ENCODE peak calls at places on chromosomes 1 and 21, in four cellular contexts. One of them, this sample, is unnamed.

GRCh38 chr1:20233866-20234265 is 47.5 kb upstream of the PLA2G2C start:
- DNase-seq in A549: no peak
- DNase-seq in stimulated activated CD4-positive, alpha-beta T cell treated with anti-CD3 and anti-CD28 coated beads, Interleukin-12 subunit alpha, Interleukin-12 subunit beta, amount 100 ng/mL, for 4 hours: no peak
- DNase-seq in hypothalamus: peak; percentile 21
- DNase-seq in this sample: no peak

GRCh38 chr21:22345624-22346023 is 1347.4 kb downstream of the NCAM2 start:
- DNase-seq in A549: no peak
- DNase-seq in stimulated activated CD4-positive, alpha-beta T cell treated with anti-CD3 and anti-CD28 coated beads, Interleukin-12 subunit alpha, Interleukin-12 subunit beta, amount 100 ng/mL, for 4 hours: no peak
- DNase-seq in hypothalamus: no peak
- DNase-seq in this sample: no peak

GRCh38 chr1:36369061-36369470 is 16.7 kb downstream of the STK40 start:
- DNase-seq in A549: peak; percentile 52
- DNase-seq in stimulated activated CD4-positive, alpha-beta T cell treated with anti-CD3 and anti-CD28 coated beads, Interleukin-12 subunit alpha, Interleukin-12 subunit beta, amount 100 ng/mL, for 4 hours: peak; percentile 85
- DNase-seq in hypothalamus: peak; percentile 23
- DNase-seq in this sample: peak; percentile 71

GRCh38 chr1:236284291-236284711 is 2.5 kb upstream of the ERO1B start:
- DNase-seq in hypothalamus: no peak
- DNase-seq in A549: no peak
- DNase-seq in stimulated activated CD4-positive, alpha-beta T cell treated with anti-CD3 and anti-CD28 coated beads, Interleukin-12 subunit alpha, Interleukin-12 subunit beta, amount 100 ng/mL, for 4 hours: no peak
- DNase-seq in this sample: no peak

GRCh38 chr1:44681905-44682900 is 7.7 kb downstream of the ARMH1 start:
- DNase-seq in stimulated activated CD4-positive, alpha-beta T cell treated with anti-CD3 and anti-CD28 coated beads, Interleukin-12 subunit alpha, Interleukin-12 subunit beta, amount 100 ng/mL, for 4 hours: no peak
- DNase-seq in A549: no peak
- DNase-seq in hypothalamus: no peak
- DNase-seq in this sample: no peak

GRCh38 chr21:44653123-44653522 is 1.3 kb downstream of the KRTAP12-4 start:
- DNase-seq in A549: no peak
- DNase-seq in stimulated activated CD4-positive, alpha-beta T cell treated with anti-CD3 and anti-CD28 coated beads, Interleukin-12 subunit alpha, Interleukin-12 subunit beta, amount 100 ng/mL, for 4 hours: no peak
- DNase-seq in hypothalamus: no peak
- DNase-seq in this sample: no peak

GRCh38 chr1:41590331-41590730 is 105.8 kb upstream of the EDN2 start:
- DNase-seq in stimulated activated CD4-positive, alpha-beta T cell treated with anti-CD3 and anti-CD28 coated beads, Interleukin-12 subunit alpha, Interleukin-12 subunit beta, amount 100 ng/mL, for 4 hours: no peak
- DNase-seq in A549: no peak
- DNase-seq in hypothalamus: no peak
- DNase-seq in this sample: no peak

GRCh38 chr1:21290546-21290944 is 282 bp upstream of the ECE1 start:
- DNase-seq in A549: no peak
- DNase-seq in stimulated activated CD4-positive, alpha-beta T cell treated with anti-CD3 and anti-CD28 coated beads, Interleukin-12 subunit alpha, Interleukin-12 subunit beta, amount 100 ng/mL, for 4 hours: no peak
- DNase-seq in hypothalamus: no peak
- DNase-seq in this sample: no peak

GRCh38 chr1:151128800-151129199 is 17.6 kb downstream of the SEMA6C start:
- DNase-seq in hypothalamus: no peak
- DNase-seq in A549: no peak
- DNase-seq in stimulated activated CD4-positive, alpha-beta T cell treated with anti-CD3 and anti-CD28 coated beads, Interleukin-12 subunit alpha, Interleukin-12 subunit beta, amount 100 ng/mL, for 4 hours: no peak
- DNase-seq in this sample: no peak

GRCh38 chr1:19646366-19646765 is 2.3 kb downstream of the NBL1 start:
- DNase-seq in A549: peak; percentile 31
- DNase-seq in hypothalamus: no peak
- DNase-seq in stimulated activated CD4-positive, alpha-beta T cell treated with anti-CD3 and anti-CD28 coated beads, Interleukin-12 subunit alpha, Interleukin-12 subunit beta, amount 100 ng/mL, for 4 hours: no peak
- DNase-seq in this sample: no peak

GRCh38 chr1:25879675-25880074 is 4.2 kb upstream of the PAQR7 start:
- DNase-seq in A549: no peak
- DNase-seq in stimulated activated CD4-positive, alpha-beta T cell treated with anti-CD3 and anti-CD28 coated beads, Interleukin-12 subunit alpha, Interleukin-12 subunit beta, amount 100 ng/mL, for 4 hours: no peak
- DNase-seq in hypothalamus: no peak
- DNase-seq in this sample: no peak

GRCh38 chr1:172837816-172838680 is 179.1 kb downstream of the FASLG start:
- DNase-seq in A549: no peak
- DNase-seq in hypothalamus: no peak
- DNase-seq in stimulated activated CD4-positive, alpha-beta T cell treated with anti-CD3 and anti-CD28 coated beads, Interleukin-12 subunit alpha, Interleukin-12 subunit beta, amount 100 ng/mL, for 4 hours: no peak
- DNase-seq in this sample: no peak

GRCh38 chr1:4768553-4768952 is 114.1 kb downstream of the AJAP1 start:
- DNase-seq in stimulated activated CD4-positive, alpha-beta T cell treated with anti-CD3 and anti-CD28 coated beads, Interleukin-12 subunit alpha, Interleukin-12 subunit beta, amount 100 ng/mL, for 4 hours: no peak
- DNase-seq in A549: peak; percentile 14
- DNase-seq in hypothalamus: no peak
- DNase-seq in this sample: no peak

GRCh38 chr1:154873321-154873950 is 3.4 kb upstream of the KCNN3 start:
- DNase-seq in A549: no peak
- DNase-seq in hypothalamus: no peak
- DNase-seq in stimulated activated CD4-positive, alpha-beta T cell treated with anti-CD3 and anti-CD28 coated beads, Interleukin-12 subunit alpha, Interleukin-12 subunit beta, amount 100 ng/mL, for 4 hours: no peak
- DNase-seq in this sample: no peak

GRCh38 chr1:26705788-26706237 is 10.0 kb downstream of the ARID1A start:
- DNase-seq in stimulated activated CD4-positive, alpha-beta T cell treated with anti-CD3 and anti-CD28 coated beads, Interleukin-12 subunit alpha, Interleukin-12 subunit beta, amount 100 ng/mL, for 4 hours: no peak
- DNase-seq in hypothalamus: no peak
- DNase-seq in A549: peak; percentile 90
- DNase-seq in this sample: no peak

GRCh38 chr1:64077281-64077940 is 126.0 kb upstream of the UBE2U start:
- DNase-seq in A549: no peak
- DNase-seq in hypothalamus: peak; percentile 21
- DNase-seq in stimulated activated CD4-positive, alpha-beta T cell treated with anti-CD3 and anti-CD28 coated beads, Interleukin-12 subunit alpha, Interleukin-12 subunit beta, amount 100 ng/mL, for 4 hours: no peak
- DNase-seq in this sample: no peak

GRCh38 chr1:111449703-111450017 is 396 bp downstream of the ATP5PB start:
- DNase-seq in A549: no peak
- DNase-seq in hypothalamus: no peak
- DNase-seq in stimulated activated CD4-positive, alpha-beta T cell treated with anti-CD3 and anti-CD28 coated beads, Interleukin-12 subunit alpha, Interleukin-12 subunit beta, amount 100 ng/mL, for 4 hours: no peak
- DNase-seq in this sample: no peak

GRCh38 chr1:8197493-8198282 is 120.2 kb upstream of the SLC45A1 start:
- DNase-seq in stimulated activated CD4-positive, alpha-beta T cell treated with anti-CD3 and anti-CD28 coated beads, Interleukin-12 subunit alpha, Interleukin-12 subunit beta, amount 100 ng/mL, for 4 hours: no peak
- DNase-seq in A549: peak; percentile 91
- DNase-seq in hypothalamus: no peak
- DNase-seq in this sample: peak; percentile 29

GRCh38 chr1:6208723-6209660 is 3.1 kb downstream of the RNF207 start:
- DNase-seq in A549: no peak
- DNase-seq in stimulated activated CD4-positive, alpha-beta T cell treated with anti-CD3 and anti-CD28 coated beads, Interleukin-12 subunit alpha, Interleukin-12 subunit beta, amount 100 ng/mL, for 4 hours: peak; percentile 32
- DNase-seq in hypothalamus: no peak
- DNase-seq in this sample: no peak

GRCh38 chr1:38919075-38919474 is 22.6 kb downstream of the RHBDL2 start:
- DNase-seq in A549: no peak
- DNase-seq in hypothalamus: peak; percentile 15
- DNase-seq in stimulated activated CD4-positive, alpha-beta T cell treated with anti-CD3 and anti-CD28 coated beads, Interleukin-12 subunit alpha, Interleukin-12 subunit beta, amount 100 ng/mL, for 4 hours: no peak
- DNase-seq in this sample: no peak

GRCh38 chr1:240402318-240402717 is 209.6 kb downstream of the GREM2 start:
- DNase-seq in hypothalamus: no peak
- DNase-seq in A549: no peak
- DNase-seq in stimulated activated CD4-positive, alpha-beta T cell treated with anti-CD3 and anti-CD28 coated beads, Interleukin-12 subunit alpha, Interleukin-12 subunit beta, amount 100 ng/mL, for 4 hours: no peak
- DNase-seq in this sample: no peak

GRCh38 chr1:113252166-113252565 is 138.1 kb upstream of the MAGI3 start:
- DNase-seq in stimulated activated CD4-positive, alpha-beta T cell treated with anti-CD3 and anti-CD28 coated beads, Interleukin-12 subunit alpha, Interleukin-12 subunit beta, amount 100 ng/mL, for 4 hours: no peak
- DNase-seq in hypothalamus: no peak
- DNase-seq in A549: no peak
- DNase-seq in this sample: no peak

GRCh38 chr1:241902376-241903067 is 54.5 kb downstream of the EXO1 start:
- DNase-seq in A549: no peak
- DNase-seq in stimulated activated CD4-positive, alpha-beta T cell treated with anti-CD3 and anti-CD28 coated beads, Interleukin-12 subunit alpha, Interleukin-12 subunit beta, amount 100 ng/mL, for 4 hours: no peak
- DNase-seq in hypothalamus: no peak
- DNase-seq in this sample: no peak

GRCh38 chr1:91732291-91732953 is 153.5 kb downstream of the TGFBR3 start:
- DNase-seq in stimulated activated CD4-positive, alpha-beta T cell treated with anti-CD3 and anti-CD28 coated beads, Interleukin-12 subunit alpha, Interleukin-12 subunit beta, amount 100 ng/mL, for 4 hours: no peak
- DNase-seq in hypothalamus: no peak
- DNase-seq in A549: peak; percentile 47
- DNase-seq in this sample: no peak

GRCh38 chr1:58862728-58863385 is 79.0 kb upstream of the JUN start:
- DNase-seq in A549: no peak
- DNase-seq in stimulated activated CD4-positive, alpha-beta T cell treated with anti-CD3 and anti-CD28 coated beads, Interleukin-12 subunit alpha, Interleukin-12 subunit beta, amount 100 ng/mL, for 4 hours: no peak
- DNase-seq in hypothalamus: no peak
- DNase-seq in this sample: no peak

GRCh38 chr1:201739492-201740085 is 89.4 kb upstream of the IPO9 start:
- DNase-seq in hypothalamus: peak; percentile 33
- DNase-seq in stimulated activated CD4-positive, alpha-beta T cell treated with anti-CD3 and anti-CD28 coated beads, Interleukin-12 subunit alpha, Interleukin-12 subunit beta, amount 100 ng/mL, for 4 hours: peak; percentile 53
- DNase-seq in A549: no peak
- DNase-seq in this sample: peak; percentile 75

GRCh38 chr1:155695107-155695506 is 6.2 kb downstream of the DAP3 start:
- DNase-seq in hypothalamus: no peak
- DNase-seq in stimulated activated CD4-positive, alpha-beta T cell treated with anti-CD3 and anti-CD28 coated beads, Interleukin-12 subunit alpha, Interleukin-12 subunit beta, amount 100 ng/mL, for 4 hours: no peak
- DNase-seq in A549: no peak
- DNase-seq in this sample: no peak